ENCODE peak calls at places on chromosomes 11 and 22, in nine cellular contexts. E, N, M, I, S, O, L, P and D are unnamed samples.

GRCh38 chr11:124882339-124883071 is 15.2 kb downstream of the ROBO4 start:
- DNase-seq in E (no peak), O (no peak), I (no peak), M (peak), L (no peak), S (no peak), P (peak), N (no peak), D (no peak)

GRCh38 chr11:118607401-118608267 is at the start of gene PHLDB1:
- DNase-seq in M (peak), E (peak), N (no peak), L (peak), O (no peak), S (no peak), I (peak), P (peak), D (peak)

GRCh38 chr11:123546515-123546914 is 107.9 kb downstream of the SCN3B start:
- DNase-seq in S (no peak), L (no peak), M (no peak), O (no peak), E (no peak), N (no peak), I (no peak), P (no peak), D (no peak)

GRCh38 chr11:81033779-81034550 is 1593.1 kb upstream of the TENM4 start:
- DNase-seq in I (no peak), P (no peak), N (no peak), M (no peak), S (no peak), E (no peak), L (no peak), O (no peak), D (no peak)

GRCh38 chr11:32435947-32436750 is 810 bp upstream of the WT1 start:
- DNase-seq in P (no peak), O (no peak), M (peak), E (peak), L (no peak), S (no peak), I (no peak), N (no peak), D (peak)

GRCh38 chr11:67628710-67629385 is 889 bp downstream of the NUDT8 start:
- DNase-seq in S (no peak), N (no peak), O (no peak), P (no peak), E (no peak), M (no peak), I (no peak), L (peak), D (no peak)

GRCh38 chr11:133929401-133930052 is 27.2 kb downstream of the IGSF9B start:
- DNase-seq in L (no peak), E (no peak), O (no peak), S (no peak), N (no peak), I (no peak), M (no peak), P (no peak), D (no peak)

GRCh38 chr11:94302806-94303205 is 1.6 kb upstream of the IZUMO1R start:
- DNase-seq in M (peak), I (no peak), N (no peak), L (no peak), S (no peak), P (no peak), O (no peak), E (no peak), D (no peak)

GRCh38 chr11:11569936-11570491 is 51.8 kb downstream of the GALNT18 start:
- DNase-seq in M (no peak), P (peak), E (peak), S (peak), I (peak), O (no peak), N (no peak), L (peak), D (no peak)

GRCh38 chr11:70734911-70735310 is 336.6 kb downstream of the CTTN start:
- DNase-seq in S (no peak), L (no peak), I (no peak), M (no peak), O (no peak), N (no peak), E (no peak), P (no peak), D (no peak)

GRCh38 chr11:19372381-19372780 is 131.6 kb upstream of the E2F8 start:
- DNase-seq in I (no peak), E (no peak), P (no peak), L (no peak), O (no peak), S (no peak), N (no peak), M (no peak), D (no peak)

GRCh38 chr11:42631223-42631843 is 680.5 kb upstream of the API5 start:
- DNase-seq in I (no peak), O (no peak), P (peak), N (no peak), M (peak), S (no peak), L (no peak), E (no peak), D (no peak)

GRCh38 chr11:47915407-47916137 is 64.8 kb upstream of the PTPRJ start:
- DNase-seq in E (peak), O (no peak), M (no peak), S (no peak), L (no peak), N (no peak), I (no peak), P (peak), D (no peak)

GRCh38 chr11:75303544-75304224 is 47.8 kb downstream of the ARRB1 start:
- DNase-seq in L (no peak), I (no peak), M (no peak), N (no peak), E (no peak), S (no peak), P (no peak), O (no peak), D (no peak)

GRCh38 chr22:28899199-28899853 is 16.0 kb downstream of the ZNRF3 start:
- DNase-seq in L (peak), N (no peak), M (no peak), I (no peak), P (no peak), E (peak), O (no peak), S (peak), D (no peak)

GRCh38 chr11:133810179-133810550 is 35.1 kb downstream of the SPATA19 start:
- DNase-seq in N (no peak), S (no peak), E (no peak), O (no peak), M (no peak), P (no peak), L (no peak), I (no peak), D (no peak)

GRCh38 chr11:60841797-60842687 is at the start of gene CCDC86:
- DNase-seq in L (peak), N (peak), M (peak), O (peak), P (peak), I (peak), E (peak), S (peak), D (no peak)
- TF ChIP-seq POLR2AphosphoS5 in L (peak), N (peak), M (peak), O (peak), P (peak), I (peak), E (peak), S (peak), D (peak)

DNA sequence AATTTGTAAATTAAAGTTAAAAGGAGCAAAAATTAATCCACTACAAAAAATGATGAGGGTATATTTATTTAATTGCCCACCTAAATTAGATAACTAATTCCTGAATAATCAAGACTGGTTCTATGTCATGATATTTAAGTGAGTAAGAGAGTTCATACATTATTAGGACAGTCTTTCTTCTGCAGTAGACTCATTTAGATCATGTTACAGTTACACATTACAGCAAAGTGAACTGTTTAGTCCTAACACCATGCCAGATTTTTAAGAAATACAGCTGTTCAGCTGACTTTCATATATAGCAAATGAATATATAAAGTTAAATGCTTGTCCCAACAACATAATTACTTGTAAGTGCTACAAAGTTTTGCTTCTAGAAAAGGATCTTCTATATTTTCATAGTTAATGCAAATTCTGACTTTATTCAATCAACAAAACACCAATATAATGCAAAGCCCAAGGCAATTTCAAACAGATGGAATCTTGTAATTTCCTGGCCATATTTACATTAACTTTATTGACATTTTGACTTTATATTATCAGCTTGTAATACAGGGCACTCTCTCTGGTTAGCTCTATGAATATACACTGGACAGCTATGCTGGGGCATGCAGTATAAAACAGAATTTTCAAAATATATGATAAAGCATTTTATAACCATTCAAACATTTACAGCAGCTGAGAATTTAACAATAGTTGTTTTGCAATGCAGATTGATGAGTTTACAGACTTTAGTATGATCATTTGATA is 45.7 kb upstream of the TP53AIP1 start:
- DNase-seq in P (no peak), O (no peak), L (no peak), N (no peak), S (no peak), I (no peak), E (no peak), M (no peak), D (no peak)
- TF ChIP-seq POLR2AphosphoS5 in P (no peak), O (no peak), L (no peak), N (no peak), S (no peak), I (no peak), E (no peak), M (no peak), D (no peak)

DNA sequence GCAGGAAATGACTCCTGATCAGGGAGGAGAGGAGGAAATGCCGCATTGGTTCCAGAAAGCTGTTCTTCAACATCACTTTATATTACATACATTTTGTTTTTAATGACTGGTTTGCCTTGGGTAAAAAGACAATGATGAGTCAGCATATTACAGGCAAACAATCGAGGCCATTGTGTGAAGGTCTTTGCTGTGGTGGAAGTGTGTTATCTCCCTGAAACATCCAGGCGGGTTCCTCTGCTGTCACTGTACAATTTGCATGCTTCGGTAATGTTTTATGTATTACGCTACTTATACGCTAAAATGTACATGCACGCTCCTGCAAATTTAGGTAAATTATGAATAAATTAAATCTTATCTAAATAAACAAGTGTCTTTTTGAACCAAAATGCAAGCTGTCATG is 161.1 kb downstream of the KIRREL3 start:
- DNase-seq in P (no peak), N (no peak), S (no peak), L (no peak), E (no peak), M (no peak), I (no peak), O (no peak), D (no peak)
- TF ChIP-seq POLR2AphosphoS5 in P (no peak), N (no peak), S (no peak), L (no peak), E (no peak), M (no peak), I (no peak), O (no peak), D (no peak)

GRCh38 chr11:63666874-63667273 is 4.3 kb downstream of the ATL3 start:
- DNase-seq in P (no peak), I (no peak), E (no peak), S (no peak), M (no peak), L (no peak), N (no peak), O (no peak), D (no peak)
- TF ChIP-seq POLR2AphosphoS5 in P (no peak), I (no peak), E (no peak), S (no peak), M (no peak), L (no peak), N (no peak), O (no peak), D (no peak)

GRCh38 chr22:32745251-32745995 is 56.1 kb upstream of the TIMP3 start:
- DNase-seq in I (peak), E (no peak), O (peak), P (no peak), L (peak), N (no peak), S (peak), M (peak), D (no peak)
- TF ChIP-seq POLR2AphosphoS5 in I (no peak), E (no peak), O (peak), P (no peak), L (no peak), N (no peak), S (no peak), M (no peak), D (no peak)

GRCh38 chr11:126546191-126546590 is 190.7 kb downstream of the ST3GAL4 start:
- DNase-seq in O (no peak), L (no peak), E (no peak), S (no peak), N (no peak), I (no peak), P (no peak), M (no peak), D (no peak)

GRCh38 chr11:126546694-126547093 is 191.2 kb downstream of the ST3GAL4 start:
- DNase-seq in M (no peak), O (no peak), S (no peak), N (no peak), I (no peak), L (no peak), P (no peak), E (no peak), D (no peak)

GRCh38 chr11:126544311-126545056 is 189.0 kb downstream of the ST3GAL4 start:
- DNase-seq in I (peak), M (peak), N (no peak), P (peak), O (no peak), E (no peak), S (peak), L (no peak), D (no peak)

GRCh38 chr11:126543691-126544090 is 188.2 kb downstream of the ST3GAL4 start:
- DNase-seq in L (no peak), O (no peak), P (no peak), N (no peak), E (no peak), I (peak), M (no peak), S (no peak), D (no peak)

GRCh38 chr11:126545057-126545555 is 189.6 kb downstream of the ST3GAL4 start:
- DNase-seq in P (no peak), N (no peak), E (peak), L (no peak), O (no peak), M (no peak), S (no peak), I (peak), D (no peak)
- TF ChIP-seq POLR2AphosphoS5 in P (no peak), N (no peak), E (no peak), L (no peak), O (no peak), M (no peak), S (no peak), I (peak), D (no peak)

DNA sequence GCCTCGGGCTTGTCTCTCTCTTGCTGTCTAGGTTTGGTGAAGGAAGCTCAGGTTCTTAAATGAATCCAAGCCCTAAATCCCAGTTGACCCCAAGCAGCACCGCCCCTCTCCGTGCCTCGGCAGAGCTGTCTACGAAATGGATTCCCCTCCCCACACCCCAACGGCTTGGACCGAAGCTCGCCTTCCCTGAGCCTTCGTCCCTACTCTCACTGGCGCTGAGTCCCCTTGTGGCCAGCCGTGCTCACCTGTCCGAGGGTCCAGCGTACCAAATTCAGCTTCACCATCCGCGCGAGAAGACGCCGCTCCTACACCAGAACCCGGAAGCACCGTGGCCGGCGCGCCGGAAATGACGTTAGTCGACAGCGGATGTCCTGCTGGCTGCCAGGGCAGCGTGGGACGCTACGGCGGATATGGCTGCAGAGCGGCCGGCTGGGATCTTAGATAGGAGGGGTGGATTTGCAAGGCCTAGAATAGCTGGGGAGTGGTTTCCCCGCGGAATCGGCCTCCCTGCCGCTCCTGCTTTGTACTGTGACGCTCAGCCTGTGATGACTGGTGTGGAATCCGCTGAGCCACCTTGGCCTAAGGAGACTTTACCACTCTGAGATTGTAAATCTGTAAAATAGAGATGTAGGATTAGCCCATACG is at the start of gene TFIP11:
- DNase-seq in M (peak), L (peak), S (peak), I (peak), P (peak), E (peak), N (peak), O (peak), D (peak)
- TF ChIP-seq POLR2AphosphoS5 in M (peak), L (peak), S (peak), I (peak), P (peak), E (peak), N (peak), O (peak), D (peak)

GRCh38 chr22:19130959-19131684 is at the start of gene TSSK2:
- DNase-seq in S (no peak), O (no peak), M (peak), N (peak), L (no peak), I (no peak), P (no peak), E (no peak), D (no peak)
- TF ChIP-seq POLR2AphosphoS5 in S (no peak), O (no peak), M (no peak), N (no peak), L (no peak), I (no peak), P (no peak), E (peak), D (no peak)

GRCh38 chr11:111586305-111586915 is 15.8 kb upstream of the SIK2 start:
- DNase-seq in N (no peak), I (peak), L (no peak), S (no peak), M (peak), O (peak), P (peak), E (no peak), D (no peak)
- TF ChIP-seq POLR2AphosphoS5 in N (no peak), I (no peak), L (no peak), S (no peak), M (no peak), O (no peak), P (no peak), E (no peak), D (no peak)